ENCODE peak calls at places on chromosomes 6 and 20, in five cellular contexts. T is lower lobe of right lung, A is ascending aorta, J is uterus, X is sigmoid colon. E is an unnamed sample.

GRCh38 chr6:32146287-32146686 is 5.5 kb downstream of the PRRT1 start:
- DNase-seq in T (no peak), A (no peak), J (no peak), X (no peak), E (no peak)

GRCh38 chr6:143536461-143536865 is 24.9 kb upstream of the FUCA2 start:
- DNase-seq in T (peak; percentile 71), A (no peak), J (no peak), X (no peak), E (no peak)

GRCh38 chr6:44020148-44020547 is 107.1 kb downstream of the MRPL14 start:
- DNase-seq in T (no peak), A (no peak), J (peak; percentile 87), X (peak; percentile 63), E (no peak)

GRCh38 chr20:17357238-17357637 is 130.4 kb downstream of the PCSK2 start:
- DNase-seq in T (no peak), A (no peak), J (no peak), X (no peak), E (no peak)

GRCh38 chr6:164523060-164523459 is 786.3 kb downstream of the C6orf118 start:
- DNase-seq in T (no peak), A (no peak), J (no peak), X (no peak), E (no peak)

GRCh38 chr6:92779758-92780157 is 639.6 kb downstream of the EPHA7 start:
- DNase-seq in T (peak; percentile 47), A (no peak), J (peak; percentile 47), X (no peak), E (no peak)

GRCh38 chr20:10637062-10637559 is 36.7 kb downstream of the JAG1 start:
- DNase-seq in T (no peak), A (peak; percentile 87), J (no peak), X (peak; percentile 85), E (no peak)

GRCh38 chr20:25353754-25354705 is 36.6 kb downstream of the ABHD12 start:
- DNase-seq in T (no peak), A (no peak), J (no peak), X (no peak), E (no peak)

GRCh38 chr6:53174996-53175395 is 26.4 kb upstream of the GCM1 start:
- DNase-seq in T (no peak), A (no peak), J (no peak), X (no peak), E (no peak)

GRCh38 chr6:53179961-53180651 is 31.5 kb upstream of the GCM1 start:
- DNase-seq in T (peak; percentile 50), A (no peak), J (peak; percentile 22), X (no peak), E (no peak)

GRCh38 chr6:53180678-53181077 is 32.0 kb upstream of the GCM1 start:
- DNase-seq in T (no peak), A (no peak), J (no peak), X (no peak), E (no peak)

GRCh38 chr6:53178837-53179432 is 30.3 kb upstream of the GCM1 start:
- DNase-seq in T (no peak), A (no peak), J (no peak), X (no peak), E (no peak)
- TF ChIP-seq CTCF in T (no peak), A (no peak), J (no peak), X (no peak), E (no peak)

DNA sequence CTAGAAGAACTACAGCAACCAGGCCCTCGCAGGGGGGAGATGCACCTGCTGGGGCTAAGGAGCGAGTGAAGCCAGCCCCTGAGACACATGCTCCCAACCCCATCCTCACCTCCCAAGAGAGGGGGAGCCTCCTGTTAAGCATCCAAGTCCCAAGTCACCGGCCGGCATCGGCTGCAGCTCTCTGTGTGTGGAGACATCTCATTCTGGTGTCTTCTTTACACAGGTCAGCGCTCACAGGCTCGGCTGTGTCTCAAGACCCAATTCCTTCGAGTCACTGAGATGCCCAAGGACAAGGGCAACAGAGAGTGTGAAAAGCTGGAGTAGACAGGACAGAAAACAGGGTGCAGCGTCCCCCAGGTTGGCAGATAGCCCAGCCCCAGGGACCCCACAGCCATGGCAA is 21.1 kb upstream of the MRGBP start:
- DNase-seq in T (no peak), A (no peak), J (no peak), X (no peak), E (no peak)
- H3K4me3 ChIP-seq in T (no peak overlapping the region), A (no peak overlapping the region), J (no peak overlapping the region), X (no peak overlapping the region), E (no peak overlapping the region)

DNA sequence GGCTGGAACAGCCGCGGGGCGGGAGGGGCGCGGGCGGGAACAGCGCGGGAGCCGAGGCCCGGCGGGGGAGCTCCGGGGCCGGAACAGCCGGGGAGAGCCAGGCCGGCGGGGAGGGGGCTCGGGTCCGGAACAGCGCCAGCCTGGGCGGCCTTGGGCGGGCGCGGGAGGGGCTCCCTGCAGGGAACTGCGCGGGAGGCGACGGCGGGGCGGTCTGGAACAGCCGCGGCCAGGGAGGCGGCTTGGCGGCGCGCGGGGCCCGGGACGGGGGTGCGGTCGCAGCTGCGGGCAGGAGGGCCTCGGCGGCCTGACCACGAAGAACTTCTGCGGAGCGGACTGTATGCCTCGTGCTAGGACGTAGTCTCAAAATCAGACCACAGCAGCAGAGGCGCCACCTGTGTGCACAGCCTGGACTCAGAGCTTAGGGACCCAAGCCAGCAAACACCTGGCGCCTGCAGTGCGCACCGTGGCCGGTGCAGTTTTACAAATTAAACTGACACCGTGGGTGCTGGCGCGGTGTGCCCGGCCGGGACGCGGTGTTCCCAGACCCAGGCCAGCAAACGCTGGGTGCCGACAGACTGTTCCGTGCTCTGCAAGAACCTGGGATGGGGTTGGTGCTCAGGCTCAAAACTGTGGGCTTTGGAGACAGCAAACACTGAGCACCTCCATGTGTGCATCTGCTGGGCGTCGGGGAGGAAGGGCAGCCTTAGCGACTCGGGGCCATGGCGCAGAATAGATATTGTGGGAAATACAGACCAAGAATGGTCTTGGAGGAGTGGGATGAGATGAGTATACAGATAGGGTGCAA is 572 bp downstream of the ZNF341 start:
- DNase-seq in T (peak; percentile 93), A (peak; percentile 91), J (peak; percentile 80), X (peak; percentile 93), E (peak; percentile 83)
- H3K27ac ChIP-seq in T (peak overlapping the region; percentile 92), A (peak overlapping the region; percentile 84), J (peak overlapping the region; percentile 82), X (peak overlapping the region; percentile 92), E (peak overlapping the region; percentile 96)

GRCh38 chr6:72081880-72082279 is 195.5 kb downstream of the RIMS1 start:
- DNase-seq in T (no peak), A (no peak), J (no peak), X (no peak), E (no peak)

GRCh38 chr6:72080260-72080941 is 194.1 kb downstream of the RIMS1 start:
- DNase-seq in T (no peak), A (no peak), J (no peak), X (no peak), E (no peak)

GRCh38 chr6:72083976-72084375 is 197.6 kb downstream of the RIMS1 start:
- DNase-seq in T (no peak), A (no peak), J (no peak), X (no peak), E (no peak)

DNA sequence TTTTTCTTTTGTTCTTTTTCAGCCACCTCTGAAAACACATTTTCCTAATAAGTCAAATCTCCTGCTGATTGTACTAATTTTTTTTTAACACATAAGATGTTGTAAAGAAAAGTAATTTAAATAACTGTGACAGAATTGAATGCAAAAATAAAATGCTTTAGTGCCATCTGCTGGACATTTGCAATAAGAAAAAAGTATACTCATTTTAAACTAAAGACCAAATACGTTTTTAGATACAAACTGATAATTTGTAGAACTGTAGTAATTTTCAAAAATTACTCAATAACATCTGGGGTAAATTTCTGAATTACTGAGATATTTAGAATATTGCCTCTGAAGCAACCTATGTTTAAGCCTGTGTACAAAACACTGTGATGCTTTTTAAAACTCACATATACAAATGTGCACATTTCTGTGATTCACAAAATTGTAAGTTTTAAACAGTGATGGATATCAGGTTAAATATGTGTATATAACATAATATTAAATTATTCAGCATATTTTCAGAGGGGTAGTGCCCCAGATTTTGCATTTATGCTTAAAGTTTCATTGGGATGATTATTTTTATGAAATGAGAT is 198.7 kb downstream of the RIMS1 start:
- DNase-seq in T (no peak), A (no peak), J (no peak), X (no peak), E (no peak)
- TF ChIP-seq CTCF in T (peak; percentile 51), A (no peak), J (peak; percentile 33), X (no peak), E (peak; percentile 41)